ENCODE peak calls at places on chromosomes 11 and 22, in seven cellular contexts. L, E, H, N, U, T and M are unnamed samples.

GRCh38 chr11:94511932-94512781 is at the start of gene C11orf97:
- DNase-seq in L (peak; percentile 54), E (peak; percentile 60), H (no peak), N (no peak), U (peak; percentile 55), T (peak; percentile 17), M (peak; percentile 49)

GRCh38 chr11:115168686-115169085 is 335.5 kb downstream of the CADM1 start:
- DNase-seq in L (no peak), E (no peak), H (no peak), N (no peak), U (no peak), T (no peak), M (no peak)

GRCh38 chr11:17558916-17559315 is 11.9 kb downstream of the OTOG start:
- DNase-seq in L (no peak), E (no peak), H (no peak), N (no peak), U (no peak), T (no peak), M (no peak)

GRCh38 chr11:87265132-87265531 is 227.4 kb downstream of the TMEM135 start:
- DNase-seq in L (no peak), E (no peak), H (no peak), N (no peak), U (no peak), T (no peak), M (no peak)

GRCh38 chr11:62546937-62547625 is 475 bp upstream of the AHNAK start:
- DNase-seq in L (no peak), E (peak; percentile 62), H (no peak), N (no peak), U (no peak), T (no peak), M (peak; percentile 17)

GRCh38 chr11:19679952-19680823 is 32.4 kb upstream of the NAV2 start:
- DNase-seq in L (no peak), E (peak; percentile 86), H (no peak), N (peak; percentile 93), U (no peak), T (no peak), M (no peak)

GRCh38 chr22:43375951-43376455 is 32.8 kb upstream of the SCUBE1 start:
- DNase-seq in L (no peak), E (no peak), H (no peak), N (no peak), U (no peak), T (no peak), M (no peak)

GRCh38 chr11:43833657-43834073 is 47.0 kb upstream of the ALKBH3 start:
- DNase-seq in L (no peak), E (peak; percentile 34), H (no peak), N (no peak), U (no peak), T (no peak), M (no peak)

GRCh38 chr22:30694171-30694637 is 470 bp upstream of the OSBP2 start:
- DNase-seq in L (peak; percentile 40), E (peak; percentile 16), H (peak; percentile 32), N (no peak), U (peak; percentile 63), T (peak; percentile 30), M (peak; percentile 50)

GRCh38 chr11:79439430-79439892 is 1.4 kb downstream of the TENM4 start:
- DNase-seq in L (no peak), E (peak; percentile 29), H (no peak), N (no peak), U (no peak), T (no peak), M (peak; percentile 16)